ENCODE peak calls at places on chromosomes 12 and 14, in five cellular contexts. A is fibroblast of lung, Y is WERI-Rb-1, S is cardiac muscle cell, Q is upper lobe of left lung. J is an unnamed sample.

GRCh38 chr14:36065831-36066230 is 110.7 kb downstream of the PTCSC3 start:
- DNase-seq in A (no peak), Y (no peak), S (no peak), Q (no peak), J (no peak)

GRCh38 chr14:61269321-61270083 is 11.6 kb downstream of the TMEM30B start:
- DNase-seq in A (peak), Y (peak), S (peak), Q (peak), J (peak)

GRCh38 chr12:14768823-14769405 is 34.4 kb downstream of the WBP11 start:
- DNase-seq in A (peak), Y (no peak), S (peak), Q (no peak), J (peak)

GRCh38 chr14:90502760-90503159 is 105.9 kb downstream of the CALM1 start:
- DNase-seq in A (no peak), Y (no peak), S (no peak), Q (no peak), J (no peak)

GRCh38 chr12:76274699-76275098 is 73.5 kb downstream of the BBS10 start:
- DNase-seq in A (no peak), Y (no peak), S (peak), Q (no peak), J (peak)

GRCh38 chr12:42474391-42474790 is 115.2 kb downstream of the PRICKLE1 start:
- DNase-seq in A (peak), Y (no peak), S (peak), Q (no peak), J (peak)

GRCh38 chr14:101033006-101033405 is 129.5 kb upstream of the RTL1 start:
- DNase-seq in A (no peak), Y (no peak), S (no peak), Q (no peak), J (no peak)

GRCh38 chr12:92629349-92630065 is 73.3 kb upstream of the PLEKHG7 start:
- DNase-seq in A (peak), Y (no peak), S (peak), Q (no peak), J (peak)

GRCh38 chr12:15931590-15932053 is 20.5 kb downstream of the DERA start:
- DNase-seq in A (no peak), Y (peak), S (no peak), Q (no peak), J (no peak)

GRCh38 chr14:55131782-55132181 is 2.7 kb downstream of the LGALS3 start:
- DNase-seq in A (no peak), Y (no peak), S (peak), Q (no peak), J (no peak)

GRCh38 chr12:54201001-54201794 is 12.4 kb upstream of the SMUG1 start:
- DNase-seq in A (peak), Y (peak), S (peak), Q (no peak), J (no peak)

GRCh38 chr12:61956545-61956944 is 303.7 kb upstream of the USP15 start:
- DNase-seq in A (no peak), Y (no peak), S (no peak), Q (no peak), J (no peak)

GRCh38 chr12:27785882-27786570 is 6.0 kb upstream of the MANSC4 start:
- DNase-seq in A (peak), Y (no peak), S (peak), Q (no peak), J (peak)

GRCh38 chr12:124296916-124297351 is 2.0 kb downstream of the RFLNA start:
- DNase-seq in A (no peak), Y (no peak), S (no peak), Q (no peak), J (no peak)

GRCh38 chr12:121295123-121295745 is 1.3 kb downstream of the CAMKK2 start:
- DNase-seq in A (no peak), Y (peak), S (no peak), Q (no peak), J (no peak)

GRCh38 chr12:121295746-121296617 is 527 bp downstream of the CAMKK2 start:
- DNase-seq in A (no peak), Y (peak), S (peak), Q (no peak), J (peak)

GRCh38 chr12:121294151-121294889 is 2.2 kb downstream of the CAMKK2 start:
- DNase-seq in A (no peak), Y (no peak), S (no peak), Q (no peak), J (no peak)

GRCh38 chr12:121299662-121300061 is 3.2 kb upstream of the CAMKK2 start:
- DNase-seq in A (no peak), Y (no peak), S (no peak), Q (no peak), J (no peak)

GRCh38 chr12:121296618-121297476 is at the start of gene CAMKK2:
- DNase-seq in A (peak), Y (peak), S (peak), Q (peak), J (peak)
- H3K4me3 ChIP-seq in A (peak), Y (peak), S (peak), Q (peak), J (peak)

GRCh38 chr14:50971122-50971781 is 27.0 kb upstream of the PYGL start:
- DNase-seq in A (no peak), Y (no peak), S (no peak), Q (no peak), J (no peak)
- TF ChIP-seq CTCF in A (no peak), Y (no peak), S (no peak), Q (no peak), J (no peak)

GRCh38 chr12:122028601-122029560 is 7.2 kb downstream of the BCL7A start:
- DNase-seq in A (no peak), Y (no peak), S (no peak), Q (no peak), J (no peak)
- H3K4me3 ChIP-seq in A (no peak), Y (no peak), S (no peak), Q (no peak), J (no peak)

DNA sequence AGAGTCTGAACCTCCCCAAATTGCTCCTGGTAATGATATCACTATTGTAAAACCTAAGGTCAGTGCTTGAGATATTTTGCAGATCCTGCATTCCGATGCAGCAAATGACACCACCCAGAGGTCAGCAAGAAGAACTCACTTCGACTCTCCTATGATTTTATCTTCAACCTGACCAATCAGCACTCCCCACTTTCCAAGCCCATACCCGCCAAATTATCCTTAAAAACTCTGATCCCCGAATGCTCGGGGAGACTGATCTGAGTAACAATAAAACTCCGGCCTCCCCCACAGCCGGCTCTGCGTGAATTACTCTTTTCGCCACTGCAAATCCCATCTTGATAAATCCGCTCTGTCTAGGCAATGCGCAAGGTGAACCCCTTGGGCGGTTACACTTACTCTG is 1.2 kb downstream of the NPC2 start:
- DNase-seq in A (peak), Y (no peak), S (peak), Q (no peak), J (peak)
- TF ChIP-seq CTCF in A (no peak), Y (no peak), S (peak), Q (no peak), J (no peak)

GRCh38 chr12:57229041-57229633 is 374 bp upstream of the SHMT2 start:
- DNase-seq in A (no peak), Y (no peak), S (no peak), Q (no peak), J (peak)

GRCh38 chr12:57225680-57226190 is 3.8 kb upstream of the SHMT2 start:
- DNase-seq in A (no peak), Y (no peak), S (no peak), Q (no peak), J (no peak)

GRCh38 chr12:57226588-57227314 is 2.8 kb upstream of the SHMT2 start:
- DNase-seq in A (no peak), Y (no peak), S (no peak), Q (peak), J (no peak)

GRCh38 chr12:57229634-57230380 is at the start of gene SHMT2:
- DNase-seq in A (peak), Y (peak), S (peak), Q (peak), J (peak)

GRCh38 chr12:57227315-57228115 is 2.0 kb upstream of the SHMT2 start:
- DNase-seq in A (no peak), Y (no peak), S (no peak), Q (no peak), J (peak)
- H3K4me3 ChIP-seq in A (no peak), Y (peak), S (peak), Q (no peak), J (no peak)

DNA sequence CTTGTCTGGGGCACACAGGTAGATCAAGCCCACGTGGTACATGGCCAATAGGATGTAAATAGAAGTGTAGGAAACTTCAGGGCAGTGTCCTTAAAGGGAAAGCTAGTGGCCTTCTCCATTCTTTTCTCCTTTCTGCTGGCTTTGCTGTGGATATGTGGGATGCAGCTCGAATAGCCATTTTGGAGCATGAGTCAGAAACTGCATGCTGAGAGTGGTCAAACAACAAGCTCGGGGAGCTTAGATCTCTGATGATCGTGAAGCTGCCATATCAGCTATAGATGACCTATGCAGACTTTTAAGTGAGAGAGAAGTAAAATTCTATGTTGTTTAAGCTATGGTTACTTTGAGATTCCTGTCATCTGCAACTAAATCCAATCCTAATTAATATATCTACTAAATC is 241.3 kb upstream of the DAAM1 start:
- DNase-seq in A (no peak), Y (no peak), S (no peak), Q (no peak), J (no peak)
- TF ChIP-seq CTCF in A (no peak), Y (no peak), S (no peak), Q (no peak), J (no peak)

DNA sequence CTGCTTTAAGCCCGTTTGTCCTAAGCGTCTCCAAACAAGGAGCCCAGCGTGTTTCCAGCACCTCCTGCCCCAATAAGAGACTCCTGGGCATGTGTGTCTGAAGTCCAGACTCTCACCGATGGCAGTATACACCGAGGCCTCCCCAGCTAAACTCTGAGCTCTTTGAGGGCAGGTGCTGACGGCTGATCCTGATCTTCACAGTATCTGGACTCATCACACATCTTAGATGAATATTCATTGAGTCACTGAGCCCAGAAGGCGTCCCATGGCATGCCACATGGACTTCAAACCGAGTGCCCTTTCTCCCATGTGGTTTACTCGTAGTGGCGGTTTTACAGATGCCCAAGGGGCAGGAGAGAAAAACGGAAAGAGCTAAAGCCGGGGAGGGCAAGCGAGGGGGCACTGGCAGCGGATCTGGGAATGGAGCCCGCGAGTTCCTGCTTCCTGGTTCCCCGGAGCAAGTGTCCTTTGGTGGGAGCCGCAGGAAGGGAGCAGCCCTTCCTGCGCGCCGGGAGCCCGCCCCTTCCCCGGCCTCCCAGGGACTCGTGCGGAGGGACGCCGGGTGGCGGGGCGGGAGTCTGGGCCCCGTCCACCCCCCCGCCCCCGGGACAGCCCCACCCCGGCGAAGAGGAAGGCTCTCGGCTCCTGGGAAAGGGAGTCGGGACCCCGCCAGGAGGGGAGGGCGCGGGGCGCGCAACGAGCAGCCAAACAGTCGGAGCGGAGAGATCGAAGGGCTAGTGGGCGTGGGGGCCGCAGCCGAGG is 584 bp upstream of the TEAD4 start:
- DNase-seq in A (peak), Y (peak), S (peak), Q (peak), J (peak)
- H3K4me3 ChIP-seq in A (peak), Y (peak), S (peak), Q (peak), J (peak)

GRCh38 chr14:95679995-95680735 is 6.1 kb upstream of the TCL1B start:
- DNase-seq in A (no peak), Y (peak), S (no peak), Q (no peak), J (no peak)
- TF ChIP-seq CTCF in A (no peak), Y (peak), S (no peak), Q (no peak), J (no peak)